ENCODE peak calls at places on chromosomes 7 and 10, in six cellular contexts. B, P, E, C, Y and W are unnamed samples.

GRCh38 chr7:92875719-92876118 is 39.3 kb upstream of the CDK6 start:
- DNase-seq in B (no peak), P (no peak), E (no peak), C (peak), Y (no peak), W (no peak)

GRCh38 chr7:73770002-73770859 is at the start of gene CLDN3:
- DNase-seq in B (peak), P (no peak), E (no peak), C (peak), Y (no peak), W (peak)

GRCh38 chr7:115851291-115851690 is 179.3 kb downstream of the TFEC start:
- DNase-seq in B (peak), P (peak), E (no peak), C (no peak), Y (peak), W (no peak)

GRCh38 chr10:98269435-98269912 is 1.5 kb upstream of the LOXL4 start:
- DNase-seq in B (peak), P (no peak), E (peak), C (no peak), Y (no peak), W (no peak)

GRCh38 chr10:119441151-119441821 is 101.2 kb downstream of the RGS10 start:
- DNase-seq in B (no peak), P (no peak), E (peak), C (no peak), Y (no peak), W (no peak)

GRCh38 chr7:146150153-146150552 is 33.6 kb downstream of the CNTNAP2 start:
- DNase-seq in B (no peak), P (no peak), E (no peak), C (no peak), Y (no peak), W (no peak)

GRCh38 chr10:112137381-112137987 is 46.1 kb downstream of the GPAM start:
- DNase-seq in B (peak), P (peak), E (peak), C (peak), Y (no peak), W (peak)

GRCh38 chr10:123474700-123475099 is 191.5 kb upstream of the GPR26 start:
- DNase-seq in B (no peak), P (no peak), E (no peak), C (no peak), Y (no peak), W (no peak)

GRCh38 chr10:131311661-131312260 is at the start of gene TCERG1L:
- DNase-seq in B (no peak), P (no peak), E (no peak), C (peak), Y (no peak), W (no peak)

GRCh38 chr7:88456490-88456889 is 149.8 kb upstream of the STEAP4 start:
- DNase-seq in B (no peak), P (no peak), E (no peak), C (no peak), Y (no peak), W (no peak)

GRCh38 chr7:84258628-84259027 is 64.0 kb upstream of the SEMA3A start:
- DNase-seq in B (no peak), P (no peak), E (no peak), C (no peak), Y (no peak), W (no peak)

GRCh38 chr10:46520381-46520780 is 36.1 kb downstream of the GPRIN2 start:
- DNase-seq in B (no peak), P (no peak), E (no peak), C (peak), Y (no peak), W (no peak)

GRCh38 chr10:103612462-103613365 is 119.2 kb downstream of the NEURL1 start:
- DNase-seq in B (no peak), P (peak), E (peak), C (no peak), Y (no peak), W (peak)

GRCh38 chr10:93579089-93579488 is 12.6 kb downstream of the FFAR4 start:
- DNase-seq in B (no peak), P (no peak), E (no peak), C (no peak), Y (no peak), W (no peak)

GRCh38 chr10:112990271-112990670 is 40.2 kb downstream of the TCF7L2 start:
- DNase-seq in B (no peak), P (no peak), E (no peak), C (no peak), Y (no peak), W (no peak)

GRCh38 chr7:105388373-105389089 is at the start of gene SRPK2:
- DNase-seq in B (peak), P (peak), E (peak), C (peak), Y (no peak), W (peak)

GRCh38 chr10:3786295-3786981 is 1.4 kb upstream of the KLF6 start:
- DNase-seq in B (peak), P (no peak), E (no peak), C (no peak), Y (no peak), W (peak)

GRCh38 chr7:92872701-92873100 is 36.3 kb upstream of the CDK6 start:
- DNase-seq in B (no peak), P (no peak), E (no peak), C (no peak), Y (no peak), W (no peak)

GRCh38 chr10:70656489-70656888 is 15.8 kb upstream of the ADAMTS14 start:
- DNase-seq in B (peak), P (peak), E (peak), C (peak), Y (no peak), W (peak)

GRCh38 chr7:82566752-82567151 is 123.2 kb upstream of the CACNA2D1 start:
- DNase-seq in B (no peak), P (no peak), E (no peak), C (no peak), Y (no peak), W (no peak)